ENCODE peak calls at places on chromosomes 13 and 19, in seven cellular contexts. V is tibial nerve, H is mesendoderm, L is astrocyte, M is pancreas, K is small intestine, F is prostate gland. B is an unnamed sample.

GRCh38 chr13:32229443-32229842 is 85.7 kb downstream of the ZAR1L start:
- DNase-seq in V (no peak), H (no peak), L (peak; percentile 58), M (no peak), K (no peak), F (no peak), B (no peak)

GRCh38 chr13:114249062-114249461 is 14.4 kb downstream of the CDC16 start:
- DNase-seq in V (no peak), H (no peak), L (no peak), M (no peak), K (no peak), F (no peak), B (no peak)

GRCh38 chr13:102965802-102966201 is 100.4 kb downstream of the SLC10A2 start:
- DNase-seq in V (no peak), H (no peak), L (no peak), M (no peak), K (peak; percentile 45), F (no peak), B (no peak)

GRCh38 chr13:48866204-48866603 is 109.5 kb upstream of the FNDC3A start:
- DNase-seq in V (no peak), H (peak; percentile 68), L (no peak), M (no peak), K (peak; percentile 10), F (no peak), B (no peak)

GRCh38 chr13:74134777-74135305 is 637 bp upstream of the KLF12 start:
- DNase-seq in V (no peak), H (peak; percentile 68), L (no peak), M (peak; percentile 79), K (no peak), F (peak; percentile 18), B (peak; percentile 76)

GRCh38 chr13:67146523-67147130 is 83.5 kb downstream of the PCDH9 start:
- DNase-seq in V (no peak), H (no peak), L (no peak), M (no peak), K (no peak), F (no peak), B (no peak)

GRCh38 chr19:48845384-48845783 is 9.1 kb upstream of the HSD17B14 start:
- DNase-seq in V (no peak), H (no peak), L (no peak), M (no peak), K (no peak), F (no peak), B (no peak)

GRCh38 chr19:50357178-50358100 is 8.0 kb downstream of the NAPSA start:
- DNase-seq in V (peak; percentile 83), H (peak; percentile 58), L (peak; percentile 26), M (peak; percentile 88), K (peak; percentile 70), F (peak; percentile 62), B (peak; percentile 83)

GRCh38 chr19:10478476-10478875 is 24.7 kb downstream of the KEAP1 start:
- DNase-seq in V (no peak), H (no peak), L (no peak), M (no peak), K (no peak), F (no peak), B (no peak)

GRCh38 chr19:30146346-30146745 is 204.3 kb downstream of the URI1 start:
- DNase-seq in V (no peak), H (no peak), L (no peak), M (no peak), K (no peak), F (no peak), B (no peak)

GRCh38 chr19:2477141-2477710 is 1.3 kb downstream of the GADD45B start:
- DNase-seq in V (no peak), H (no peak), L (no peak), M (peak; percentile 90), K (peak; percentile 59), F (peak; percentile 47), B (peak; percentile 67)

GRCh38 chr19:52621376-52621775 is 16.8 kb downstream of the ZNF83 start:
- DNase-seq in V (no peak), H (no peak), L (no peak), M (no peak), K (no peak), F (no peak), B (no peak)

GRCh38 chr13:42969558-42970172 is 22.4 kb downstream of the EPSTI1 start:
- DNase-seq in V (peak; percentile 81), H (peak; percentile 83), L (peak; percentile 27), M (peak; percentile 72), K (peak; percentile 77), F (peak; percentile 30), B (peak; percentile 77)

GRCh38 chr13:44394649-44395048 is 21.0 kb downstream of the SERP2 start:
- DNase-seq in V (no peak), H (peak; percentile 84), L (no peak), M (no peak), K (no peak), F (no peak), B (no peak)

GRCh38 chr19:50419580-50420035 is 870 bp downstream of the SPIB start:
- DNase-seq in V (no peak), H (peak; percentile 65), L (no peak), M (peak; percentile 46), K (no peak), F (no peak), B (peak; percentile 85)

GRCh38 chr19:6135367-6135766 is at the start of gene ACSBG2:
- DNase-seq in V (no peak), H (no peak), L (no peak), M (no peak), K (no peak), F (no peak), B (no peak)

GRCh38 chr19:33956941-33957340 is 160.3 kb downstream of the KCTD15 start:
- DNase-seq in V (no peak), H (no peak), L (no peak), M (no peak), K (no peak), F (no peak), B (no peak)

GRCh38 chr13:77048592-77048991 is 21.6 kb upstream of the FBXL3 start:
- DNase-seq in V (no peak), H (peak; percentile 75), L (no peak), M (no peak), K (no peak), F (no peak), B (peak; percentile 64)

GRCh38 chr19:2624537-2625091 is 77.9 kb downstream of the GNG7 start:
- DNase-seq in V (no peak), H (peak; percentile 90), L (no peak), M (no peak), K (no peak), F (no peak), B (peak; percentile 88)

GRCh38 chr13:93882086-93882651 is 597.3 kb downstream of the DCT start:
- DNase-seq in V (no peak), H (no peak), L (peak; percentile 26), M (no peak), K (no peak), F (no peak), B (no peak)

GRCh38 chr19:18194554-18195238 is 1.7 kb downstream of the MPV17L2 start:
- DNase-seq in V (no peak), H (peak; percentile 61), L (peak; percentile 51), M (peak; percentile 76), K (no peak), F (no peak), B (peak; percentile 96)

GRCh38 chr19:35557539-35558399 is 5.7 kb downstream of the ATP4A start:
- DNase-seq in V (no peak), H (peak; percentile 96), L (peak; percentile 25), M (peak; percentile 90), K (peak; percentile 31), F (peak; percentile 42), B (peak; percentile 99)

GRCh38 chr19:3055741-3056453 is 6.4 kb downstream of the TLE5 start:
- DNase-seq in V (no peak), H (peak; percentile 46), L (no peak), M (peak; percentile 94), K (peak; percentile 59), F (peak; percentile 94), B (peak; percentile 85)

GRCh38 chr19:2661615-2662014 is 40.9 kb downstream of the GNG7 start:
- DNase-seq in V (no peak), H (peak; percentile 24), L (no peak), M (no peak), K (no peak), F (no peak), B (no peak)

GRCh38 chr19:7349961-7350711 is 1.4 kb downstream of the ARHGEF18 start:
- DNase-seq in V (no peak), H (no peak), L (no peak), M (no peak), K (no peak), F (no peak), B (no peak)
- H3K4me3 ChIP-seq in V (no peak overlapping the region), H (no peak overlapping the region), L (no peak overlapping the region), M (no peak overlapping the region), K (peak overlapping the region; percentile 24), F (no peak overlapping the region), B (no peak overlapping the region)

DNA sequence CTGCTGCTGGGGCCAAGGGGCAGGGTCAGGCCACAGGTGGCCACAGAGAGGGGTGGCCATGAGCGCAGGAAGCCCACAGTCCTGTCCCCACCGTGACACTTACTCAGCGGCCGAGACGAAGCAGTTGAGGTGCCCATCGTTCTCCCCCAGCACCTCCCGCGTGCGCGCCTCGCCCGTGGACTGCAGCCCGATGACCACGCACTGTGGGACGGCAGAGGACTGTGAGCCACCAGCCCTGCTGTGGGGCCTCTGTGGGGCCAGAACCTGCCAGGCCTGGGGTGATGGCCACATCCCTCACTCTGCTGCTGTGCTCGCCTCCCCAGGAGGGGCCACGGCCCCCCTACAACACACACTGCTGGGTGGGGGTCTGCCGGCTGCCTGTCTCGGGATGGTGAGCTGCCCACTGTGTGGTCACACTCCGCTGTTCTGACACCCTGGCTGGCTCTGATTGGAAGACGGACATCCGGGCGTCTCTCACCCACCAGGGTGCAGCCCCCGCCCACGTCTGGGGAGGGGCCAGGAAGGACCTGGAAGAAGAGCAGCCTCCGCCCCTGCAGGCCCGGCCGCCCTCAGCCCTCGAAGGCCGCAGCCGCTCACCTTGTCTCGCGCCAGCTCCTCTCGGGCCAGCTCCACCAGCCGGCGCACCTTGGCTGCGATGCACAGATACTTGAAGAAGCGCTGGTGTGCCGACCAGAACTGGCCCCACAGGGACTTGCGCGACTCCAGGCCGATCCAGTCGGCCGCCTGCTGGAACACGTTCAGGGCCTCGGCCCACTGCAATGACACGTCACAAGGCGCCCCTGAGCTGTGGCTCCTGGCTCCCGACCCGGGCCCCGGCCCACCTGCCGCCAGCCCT is 13.2 kb downstream of the GPX4 start:
- DNase-seq in V (no peak), H (no peak), L (no peak), M (peak; percentile 74), K (no peak), F (no peak), B (peak; percentile 92)
- H3K36me3 ChIP-seq in V (no peaks in the 10 kb centered on the region), H (peaks cover 8% of the 10 kb centered on the region), L (peaks cover 7% of the 10 kb centered on the region), M (peaks cover 3% of the 10 kb centered on the region), K (peaks cover 46% of the 10 kb centered on the region), F (peaks cover 21% of the 10 kb centered on the region), B (peaks cover 4% of the 10 kb centered on the region)

DNA sequence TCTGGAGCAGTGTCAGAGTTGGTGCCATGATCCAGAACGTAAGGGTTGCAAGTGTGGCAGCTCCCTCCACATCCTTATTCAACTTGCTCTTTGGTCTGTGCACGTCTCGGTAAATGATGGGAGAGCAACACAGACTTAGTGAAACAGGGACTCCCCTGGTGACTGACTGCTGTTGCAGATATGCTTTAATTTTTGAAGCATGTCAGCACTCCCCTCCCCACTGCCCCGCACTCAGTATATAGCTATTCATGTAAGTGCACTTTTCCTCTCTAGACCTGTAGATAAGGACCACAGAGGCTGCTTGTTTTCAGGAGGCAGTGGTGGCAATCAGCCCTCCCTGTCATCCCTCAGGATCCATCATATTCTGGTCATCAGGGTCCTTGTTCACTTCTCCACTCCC is 470.9 kb downstream of the IRS2 start:
- DNase-seq in V (no peak), H (no peak), L (no peak), M (no peak), K (no peak), F (no peak), B (no peak)
- H3K27me3 ChIP-seq in V (no peaks in the 10 kb centered on the region), H (no peaks in the 10 kb centered on the region), L (no peaks in the 10 kb centered on the region), M (no peaks in the 10 kb centered on the region), K (peaks cover 1% of the 10 kb centered on the region), F (no peaks in the 10 kb centered on the region), B (no peaks in the 10 kb centered on the region)

GRCh38 chr19:7505288-7505681 is 10.6 kb upstream of the ZNF358 start:
- DNase-seq in V (no peak), H (no peak), L (no peak), M (no peak), K (peak; percentile 44), F (no peak), B (peak; percentile 53)
- H3K4me3 ChIP-seq in V (no peak overlapping the region), H (no peak overlapping the region), L (no peak overlapping the region), M (no peak overlapping the region), K (no peak overlapping the region), F (no peak overlapping the region), B (peak overlapping the region; percentile 42)

B was measured in H7.